ENCODE peak calls at places on chromosomes 7 and 10, in five cellular contexts. Q is esophagus squamous epithelium, Z is transverse colon, M is testis, R is body of pancreas. P is an unnamed sample.

GRCh38 chr10:75294031-75294437 is 58.3 kb upstream of the COMTD1 start:
- DNase-seq in Q (no peak), Z (no peak), M (no peak), R (no peak), P (peak)

GRCh38 chr7:90678986-90679385 is 82.9 kb downstream of the CDK14 start:
- DNase-seq in Q (no peak), Z (no peak), M (no peak), R (no peak), P (no peak)

GRCh38 chr7:98251251-98251843 is 685 bp downstream of the TECPR1 start:
- DNase-seq in Q (no peak), Z (peak), M (no peak), R (no peak), P (no peak)

GRCh38 chr10:132677905-132678298 is 108.0 kb downstream of the NKX6-2 start:
- DNase-seq in Q (no peak), Z (no peak), M (no peak), R (no peak), P (peak)

GRCh38 chr10:90138844-90139243 is 437.5 kb downstream of the KIF20B start:
- DNase-seq in Q (no peak), Z (no peak), M (peak), R (no peak), P (no peak)

GRCh38 chr10:69620625-69621024 is 9.4 kb upstream of the FAM241B start:
- DNase-seq in Q (no peak), Z (no peak), M (no peak), R (no peak), P (no peak)

GRCh38 chr7:77798394-77799077 is at the start of the genes PHTF2 and TMEM60:
- DNase-seq in Q (peak), Z (peak), M (peak), R (peak), P (peak)

GRCh38 chr10:86252573-86252972 is 114.0 kb downstream of the GRID1 start:
- DNase-seq in Q (no peak), Z (no peak), M (no peak), R (no peak), P (no peak)

GRCh38 chr10:78351283-78351682 is 317.6 kb downstream of the RPS24 start:
- DNase-seq in Q (no peak), Z (no peak), M (no peak), R (no peak), P (no peak)

GRCh38 chr7:44981035-44981706 is 2.4 kb upstream of the MYO1G start:
- DNase-seq in Q (no peak), Z (no peak), M (no peak), R (no peak), P (no peak)

GRCh38 chr10:3095373-3096139 is 28.2 kb downstream of the PFKP start:
- DNase-seq in Q (no peak), Z (peak), M (no peak), R (peak), P (peak)

GRCh38 chr7:111735661-111736323 is 173.5 kb upstream of the IMMP2L start:
- DNase-seq in Q (no peak), Z (peak), M (peak), R (peak), P (peak)

GRCh38 chr7:43577485-43577951 is 5.4 kb upstream of the STK17A start:
- DNase-seq in Q (no peak), Z (no peak), M (no peak), R (no peak), P (no peak)

GRCh38 chr7:1359681-1360485 is 99.4 kb downstream of the MICALL2 start:
- DNase-seq in Q (no peak), Z (no peak), M (no peak), R (no peak), P (no peak)

GRCh38 chr7:79652619-79653018 is 199.2 kb upstream of the MAGI2 start:
- DNase-seq in Q (no peak), Z (no peak), M (no peak), R (no peak), P (no peak)

GRCh38 chr7:144853542-144853941 is 17.7 kb upstream of the TPK1 start:
- DNase-seq in Q (no peak), Z (no peak), M (no peak), R (no peak), P (no peak)

GRCh38 chr10:11881477-11882417 is 58.6 kb downstream of the PROSER2 start:
- DNase-seq in Q (no peak), Z (peak), M (no peak), R (peak), P (no peak)

GRCh38 chr7:140654109-140654387 is 13.4 kb upstream of the DENND2A start:
- DNase-seq in Q (no peak), Z (no peak), M (no peak), R (no peak), P (no peak)

GRCh38 chr10:80458638-80459037 is 4.5 kb downstream of the TSPAN14 start:
- DNase-seq in Q (no peak), Z (no peak), M (no peak), R (no peak), P (no peak)

GRCh38 chr10:80459047-80459865 is 5.1 kb downstream of the TSPAN14 start:
- DNase-seq in Q (no peak), Z (peak), M (peak), R (peak), P (no peak)

GRCh38 chr10:80462277-80462985 is 8.3 kb downstream of the TSPAN14 start:
- DNase-seq in Q (no peak), Z (no peak), M (peak), R (no peak), P (peak)

GRCh38 chr10:80461208-80462183 is 7.4 kb downstream of the TSPAN14 start:
- DNase-seq in Q (no peak), Z (no peak), M (no peak), R (no peak), P (no peak)

GRCh38 chr10:80460399-80461207 is 6.5 kb downstream of the TSPAN14 start:
- DNase-seq in Q (no peak), Z (peak), M (peak), R (peak), P (no peak)
- TF ChIP-seq POLR2A in Q (peak), Z (peak), M (no peak), R (no peak), P (no peak)

DNA sequence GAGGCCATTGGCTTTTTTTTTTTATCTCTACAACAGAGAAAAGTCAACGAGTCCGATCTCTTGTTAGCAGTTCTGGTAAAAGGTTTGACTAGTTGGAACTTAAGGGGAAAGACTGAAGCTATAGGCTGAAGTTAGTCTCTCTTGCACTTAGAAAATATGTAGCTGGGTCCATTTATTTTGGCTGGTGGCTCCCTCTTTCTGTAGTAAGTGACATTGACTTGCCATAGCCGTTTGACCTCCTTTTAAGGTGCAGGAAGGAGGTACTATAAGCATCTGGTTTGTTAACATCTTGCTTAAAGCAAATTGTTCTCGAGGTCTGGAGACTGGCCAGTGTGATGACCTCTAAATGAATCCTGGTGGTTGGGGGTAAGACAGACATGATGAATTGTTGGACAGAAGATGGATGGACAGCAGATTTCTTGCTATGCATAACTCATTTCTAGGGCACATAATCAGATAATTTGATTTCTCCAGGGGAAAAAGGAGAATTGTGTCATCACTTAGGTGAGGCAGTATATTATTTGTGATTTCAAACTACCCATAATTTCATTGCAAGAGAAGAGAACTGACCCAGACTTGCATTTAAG is 356.3 kb upstream of the GALNT17 start:
- DNase-seq in Q (no peak), Z (no peak), M (no peak), R (no peak), P (no peak)
- TF ChIP-seq CTCF in Q (peak), Z (no peak), M (no peak), R (no peak), P (no peak)

GRCh38 chr7:105489409-105489808 is 32.7 kb downstream of the PUS7 start:
- DNase-seq in Q (no peak), Z (no peak), M (no peak), R (no peak), P (no peak)

GRCh38 chr7:105493928-105494325 is 28.1 kb downstream of the PUS7 start:
- DNase-seq in Q (no peak), Z (no peak), M (no peak), R (no peak), P (no peak)

GRCh38 chr7:105493196-105493927 is 28.7 kb downstream of the PUS7 start:
- DNase-seq in Q (no peak), Z (no peak), M (no peak), R (no peak), P (no peak)

GRCh38 chr7:105487559-105488218 is 34.4 kb downstream of the PUS7 start:
- DNase-seq in Q (no peak), Z (no peak), M (no peak), R (peak), P (no peak)

GRCh38 chr7:105488219-105488571 is 33.9 kb downstream of the PUS7 start:
- DNase-seq in Q (no peak), Z (no peak), M (no peak), R (no peak), P (no peak)
- TF ChIP-seq POLR2A in Q (no peak), Z (no peak), M (no peak), R (no peak), P (no peak)

DNA sequence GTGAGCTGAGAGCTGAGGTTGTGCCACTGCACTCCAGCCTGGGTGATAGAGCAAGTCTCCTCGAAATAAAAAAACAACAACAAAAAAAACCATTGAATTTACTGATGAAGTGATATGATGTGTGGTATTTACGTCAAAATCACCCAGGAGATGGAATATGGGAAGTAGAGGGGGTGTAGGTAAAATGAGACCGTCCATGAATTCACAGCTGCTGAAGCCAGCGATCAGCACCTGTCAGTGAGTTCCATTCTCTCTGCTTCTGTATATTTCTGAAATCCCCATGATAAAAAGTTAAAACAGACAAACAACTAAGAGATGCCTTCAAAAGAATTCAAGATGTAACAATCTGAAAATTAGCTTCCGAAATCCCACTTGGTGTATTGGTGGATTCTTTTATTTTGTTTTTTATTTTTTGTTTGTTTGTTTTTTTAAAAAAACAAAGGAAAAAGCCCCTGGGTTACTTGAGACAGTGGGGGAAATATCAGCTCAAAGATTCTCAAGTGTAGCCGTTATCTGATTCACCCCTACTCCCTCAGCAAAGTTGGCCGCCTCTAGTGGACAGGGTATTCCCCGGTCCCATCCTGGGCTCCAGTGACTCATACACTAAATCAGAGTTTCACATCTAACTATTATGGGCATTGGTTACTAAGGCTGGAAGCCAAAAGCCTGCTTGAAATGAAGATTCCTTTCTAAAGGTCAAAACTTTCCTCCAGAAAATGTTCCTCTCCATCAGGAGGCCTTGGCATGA is 76.4 kb downstream of the MAP3K8 start:
- DNase-seq in Q (no peak), Z (peak), M (no peak), R (peak), P (peak)
- TF ChIP-seq CTCF in Q (no peak), Z (no peak), M (no peak), R (no peak), P (no peak)

DNA sequence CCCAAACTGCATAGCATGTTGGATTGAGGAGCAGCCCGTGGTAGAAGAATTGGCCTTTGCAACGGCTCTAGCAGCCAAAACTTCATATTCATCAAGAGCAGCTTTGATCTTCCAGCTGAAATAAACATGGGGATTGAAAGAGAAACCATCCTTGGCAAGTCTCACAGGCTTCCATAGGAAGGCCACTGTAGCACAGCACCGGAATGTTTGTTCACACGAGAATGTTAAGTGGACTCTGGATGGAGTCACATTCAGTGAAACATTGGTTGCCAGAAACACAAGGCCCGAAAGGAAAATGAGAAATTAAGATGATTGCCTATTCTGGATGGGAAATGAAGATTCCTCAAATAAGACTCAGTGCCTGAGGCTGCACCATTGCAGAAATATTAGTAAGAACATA is 97.4 kb downstream of the RAB18 start:
- DNase-seq in Q (no peak), Z (no peak), M (no peak), R (no peak), P (no peak)
- TF ChIP-seq POLR2A in Q (no peak), Z (no peak), M (no peak), R (no peak), P (no peak)